ENCODE peak calls at places on chromosome 6, in five cellular contexts. One of them, this sample, is unnamed.

GRCh38 chr6:99521557-99522286 is 6.5 kb upstream of the USP45 start:
- DNase-seq in iPS-NIHi11: no peak
- DNase-seq in non-pigmented ciliary epithelial cell: no peak
- DNase-seq in stimulated activated naive B cell treated with anti-CD40 and anti-IgM and Interleukin-4, amounts not matched to agents 10 μg/mL and 1 μg/mL and 100 μg/mL, for 72 hours: no peak
- DNase-seq in fibroblast of mammary gland: peak; percentile 53
- DNase-seq in this sample: no peak

GRCh38 chr6:36555750-36556252 is 8.5 kb upstream of the STK38 start:
- DNase-seq in fibroblast of mammary gland: no peak
- DNase-seq in stimulated activated naive B cell treated with anti-CD40 and anti-IgM and Interleukin-4, amounts not matched to agents 10 μg/mL and 1 μg/mL and 100 μg/mL, for 72 hours: no peak
- DNase-seq in iPS-NIHi11: no peak
- DNase-seq in non-pigmented ciliary epithelial cell: no peak
- DNase-seq in this sample: no peak

GRCh38 chr6:166935353-166935752 is 21.0 kb downstream of the RNASET2 start:
- DNase-seq in stimulated activated naive B cell treated with anti-CD40 and anti-IgM and Interleukin-4, amounts not matched to agents 10 μg/mL and 1 μg/mL and 100 μg/mL, for 72 hours: no peak
- DNase-seq in non-pigmented ciliary epithelial cell: no peak
- DNase-seq in iPS-NIHi11: no peak
- DNase-seq in fibroblast of mammary gland: no peak
- DNase-seq in this sample: no peak

GRCh38 chr6:110040716-110041115 is 62.6 kb downstream of the GPR6 start:
- DNase-seq in non-pigmented ciliary epithelial cell: no peak
- DNase-seq in iPS-NIHi11: no peak
- DNase-seq in fibroblast of mammary gland: no peak
- DNase-seq in stimulated activated naive B cell treated with anti-CD40 and anti-IgM and Interleukin-4, amounts not matched to agents 10 μg/mL and 1 μg/mL and 100 μg/mL, for 72 hours: no peak
- DNase-seq in this sample: no peak

GRCh38 chr6:52407467-52407866 is 12.7 kb upstream of the EFHC1 start:
- DNase-seq in non-pigmented ciliary epithelial cell: no peak
- DNase-seq in iPS-NIHi11: peak; percentile 72
- DNase-seq in stimulated activated naive B cell treated with anti-CD40 and anti-IgM and Interleukin-4, amounts not matched to agents 10 μg/mL and 1 μg/mL and 100 μg/mL, for 72 hours: no peak
- DNase-seq in fibroblast of mammary gland: peak; percentile 63
- DNase-seq in this sample: peak; percentile 47

GRCh38 chr6:53461682-53462081 is 83.2 kb downstream of the GCLC start:
- DNase-seq in iPS-NIHi11: no peak
- DNase-seq in stimulated activated naive B cell treated with anti-CD40 and anti-IgM and Interleukin-4, amounts not matched to agents 10 μg/mL and 1 μg/mL and 100 μg/mL, for 72 hours: no peak
- DNase-seq in non-pigmented ciliary epithelial cell: no peak
- DNase-seq in fibroblast of mammary gland: no peak
- DNase-seq in this sample: no peak

GRCh38 chr6:52493669-52494068 is 73.5 kb downstream of the EFHC1 start:
- DNase-seq in non-pigmented ciliary epithelial cell: no peak
- DNase-seq in fibroblast of mammary gland: no peak
- DNase-seq in iPS-NIHi11: no peak
- DNase-seq in stimulated activated naive B cell treated with anti-CD40 and anti-IgM and Interleukin-4, amounts not matched to agents 10 μg/mL and 1 μg/mL and 100 μg/mL, for 72 hours: peak; percentile 41
- DNase-seq in this sample: no peak

GRCh38 chr6:158648682-158649131 is 1.1 kb upstream of the SYTL3 start:
- DNase-seq in iPS-NIHi11: no peak
- DNase-seq in stimulated activated naive B cell treated with anti-CD40 and anti-IgM and Interleukin-4, amounts not matched to agents 10 μg/mL and 1 μg/mL and 100 μg/mL, for 72 hours: no peak
- DNase-seq in non-pigmented ciliary epithelial cell: peak; percentile 87
- DNase-seq in fibroblast of mammary gland: peak; percentile 94
- DNase-seq in this sample: no peak

GRCh38 chr6:170057034-170057734 is 233.7 kb downstream of the DLL1 start:
- DNase-seq in fibroblast of mammary gland: no peak
- DNase-seq in stimulated activated naive B cell treated with anti-CD40 and anti-IgM and Interleukin-4, amounts not matched to agents 10 μg/mL and 1 μg/mL and 100 μg/mL, for 72 hours: no peak
- DNase-seq in non-pigmented ciliary epithelial cell: no peak
- DNase-seq in iPS-NIHi11: no peak
- DNase-seq in this sample: no peak

GRCh38 chr6:44217332-44218143 is 812 bp downstream of the MYMX start:
- DNase-seq in fibroblast of mammary gland: no peak
- DNase-seq in iPS-NIHi11: peak; percentile 49
- DNase-seq in stimulated activated naive B cell treated with anti-CD40 and anti-IgM and Interleukin-4, amounts not matched to agents 10 μg/mL and 1 μg/mL and 100 μg/mL, for 72 hours: no peak
- DNase-seq in non-pigmented ciliary epithelial cell: no peak
- DNase-seq in this sample: no peak

GRCh38 chr6:3320238-3320637 is 61.5 kb downstream of the PSMG4 start:
- DNase-seq in iPS-NIHi11: no peak
- DNase-seq in stimulated activated naive B cell treated with anti-CD40 and anti-IgM and Interleukin-4, amounts not matched to agents 10 μg/mL and 1 μg/mL and 100 μg/mL, for 72 hours: no peak
- DNase-seq in fibroblast of mammary gland: no peak
- DNase-seq in non-pigmented ciliary epithelial cell: no peak
- DNase-seq in this sample: peak; percentile 47

GRCh38 chr6:148751233-148751632 is 4.4 kb downstream of the UST start:
- DNase-seq in stimulated activated naive B cell treated with anti-CD40 and anti-IgM and Interleukin-4, amounts not matched to agents 10 μg/mL and 1 μg/mL and 100 μg/mL, for 72 hours: no peak
- DNase-seq in iPS-NIHi11: no peak
- DNase-seq in fibroblast of mammary gland: peak; percentile 51
- DNase-seq in non-pigmented ciliary epithelial cell: no peak
- DNase-seq in this sample: no peak

GRCh38 chr6:106134906-106135634 is 48.9 kb downstream of the PRDM1 start:
- DNase-seq in iPS-NIHi11: no peak
- DNase-seq in stimulated activated naive B cell treated with anti-CD40 and anti-IgM and Interleukin-4, amounts not matched to agents 10 μg/mL and 1 μg/mL and 100 μg/mL, for 72 hours: no peak
- DNase-seq in fibroblast of mammary gland: peak; percentile 63
- DNase-seq in non-pigmented ciliary epithelial cell: no peak
- DNase-seq in this sample: no peak

GRCh38 chr6:54801244-54801643 is 45.3 kb upstream of the FAM83B start:
- DNase-seq in stimulated activated naive B cell treated with anti-CD40 and anti-IgM and Interleukin-4, amounts not matched to agents 10 μg/mL and 1 μg/mL and 100 μg/mL, for 72 hours: no peak
- DNase-seq in non-pigmented ciliary epithelial cell: no peak
- DNase-seq in fibroblast of mammary gland: no peak
- DNase-seq in iPS-NIHi11: no peak
- DNase-seq in this sample: no peak

GRCh38 chr6:100381111-100381510 is 83.6 kb downstream of the SIM1 start:
- DNase-seq in iPS-NIHi11: no peak
- DNase-seq in stimulated activated naive B cell treated with anti-CD40 and anti-IgM and Interleukin-4, amounts not matched to agents 10 μg/mL and 1 μg/mL and 100 μg/mL, for 72 hours: no peak
- DNase-seq in fibroblast of mammary gland: peak; percentile 47
- DNase-seq in non-pigmented ciliary epithelial cell: no peak
- DNase-seq in this sample: no peak

GRCh38 chr6:110285306-110286060 is 72.7 kb downstream of the METTL24 start:
- DNase-seq in iPS-NIHi11: peak; percentile 13
- DNase-seq in stimulated activated naive B cell treated with anti-CD40 and anti-IgM and Interleukin-4, amounts not matched to agents 10 μg/mL and 1 μg/mL and 100 μg/mL, for 72 hours: no peak
- DNase-seq in non-pigmented ciliary epithelial cell: no peak
- DNase-seq in fibroblast of mammary gland: peak; percentile 13
- DNase-seq in this sample: no peak

GRCh38 chr6:109743739-109744138 is 52.6 kb downstream of the FIG4 start:
- DNase-seq in fibroblast of mammary gland: peak; percentile 87
- DNase-seq in non-pigmented ciliary epithelial cell: peak; percentile 47
- DNase-seq in stimulated activated naive B cell treated with anti-CD40 and anti-IgM and Interleukin-4, amounts not matched to agents 10 μg/mL and 1 μg/mL and 100 μg/mL, for 72 hours: no peak
- DNase-seq in iPS-NIHi11: no peak
- DNase-seq in this sample: no peak

GRCh38 chr6:22015944-22016343 is 280.9 kb downstream of the PRL start:
- DNase-seq in fibroblast of mammary gland: no peak
- DNase-seq in non-pigmented ciliary epithelial cell: no peak
- DNase-seq in stimulated activated naive B cell treated with anti-CD40 and anti-IgM and Interleukin-4, amounts not matched to agents 10 μg/mL and 1 μg/mL and 100 μg/mL, for 72 hours: no peak
- DNase-seq in iPS-NIHi11: no peak
- DNase-seq in this sample: no peak

GRCh38 chr6:158852312-158853071 is 33.3 kb upstream of the EZR start:
- DNase-seq in fibroblast of mammary gland: no peak
- DNase-seq in iPS-NIHi11: no peak
- DNase-seq in non-pigmented ciliary epithelial cell: no peak
- DNase-seq in stimulated activated naive B cell treated with anti-CD40 and anti-IgM and Interleukin-4, amounts not matched to agents 10 μg/mL and 1 μg/mL and 100 μg/mL, for 72 hours: no peak
- DNase-seq in this sample: no peak

GRCh38 chr6:30555428-30556005 is 772 bp downstream of the GNL1 start:
- DNase-seq in fibroblast of mammary gland: peak; percentile 31
- DNase-seq in iPS-NIHi11: peak; percentile 72
- DNase-seq in non-pigmented ciliary epithelial cell: no peak
- DNase-seq in stimulated activated naive B cell treated with anti-CD40 and anti-IgM and Interleukin-4, amounts not matched to agents 10 μg/mL and 1 μg/mL and 100 μg/mL, for 72 hours: peak; percentile 20
- DNase-seq in this sample: no peak

GRCh38 chr6:69917834-69918233 is 51.5 kb downstream of the COL19A1 start:
- DNase-seq in stimulated activated naive B cell treated with anti-CD40 and anti-IgM and Interleukin-4, amounts not matched to agents 10 μg/mL and 1 μg/mL and 100 μg/mL, for 72 hours: peak; percentile 35
- DNase-seq in fibroblast of mammary gland: peak; percentile 87
- DNase-seq in non-pigmented ciliary epithelial cell: peak; percentile 47
- DNase-seq in iPS-NIHi11: no peak
- DNase-seq in this sample: no peak

GRCh38 chr6:41884957-41885356 is 10.2 kb downstream of the USP49 start:
- DNase-seq in stimulated activated naive B cell treated with anti-CD40 and anti-IgM and Interleukin-4, amounts not matched to agents 10 μg/mL and 1 μg/mL and 100 μg/mL, for 72 hours: no peak
- DNase-seq in non-pigmented ciliary epithelial cell: no peak
- DNase-seq in iPS-NIHi11: no peak
- DNase-seq in fibroblast of mammary gland: no peak
- DNase-seq in this sample: no peak

This sample was measured in NCI-H1694 treated with DMSO at 0.1 percent for 48 hours.